ENCODE peak calls at places on chromosomes 2 and 18, in nine cellular contexts. V is bronchial epithelial cell, S is GM23338, N is Peyer's patch, J is pancreas, M is RWPE1, B is nephron progenitor cell, D is choroid plexus epithelial cell, E is dorsolateral prefrontal cortex. P is an unnamed sample.
A peak's percentile ranks its signal among the peaks of the same experiment; 100 is the strongest.

GRCh38 chr18:62781262-62781661 is 65.9 kb downstream of the PHLPP1 start:
- DNase-seq in V (peak; percentile 57), M (no peak), N (no peak), E (no peak), D (no peak), B (no peak), S (no peak), J (no peak), P (no peak)

GRCh38 chr2:31347788-31348187 is 66.8 kb downstream of the XDH start:
- DNase-seq in J (no peak), E (no peak), V (no peak), D (peak; percentile 85), B (no peak), S (peak; percentile 3), N (no peak), M (no peak), P (no peak)

GRCh38 chr18:62453864-62454263 is 69.0 kb upstream of the ZCCHC2 start:
- DNase-seq in B (no peak), E (no peak), V (no peak), D (no peak), M (no peak), S (no peak), N (no peak), J (no peak), P (no peak)

GRCh38 chr2:55120634-55121359 is 70.5 kb upstream of the RTN4 start:
- DNase-seq in M (no peak), D (peak; percentile 65), S (no peak), E (peak; percentile 84), B (peak; percentile 73), J (no peak), N (no peak), V (no peak), P (no peak)

GRCh38 chr2:158893057-158893456 is 75.4 kb upstream of the TANC1 start:
- DNase-seq in D (peak; percentile 28), S (no peak), V (peak; percentile 92), J (no peak), E (no peak), N (no peak), M (peak; percentile 87), B (no peak), P (peak; percentile 53)

GRCh38 chr2:199136681-199137080 is 321.1 kb downstream of the SATB2 start:
- DNase-seq in N (no peak), E (no peak), D (peak; percentile 10), M (peak; percentile 52), B (no peak), S (no peak), J (no peak), V (peak; percentile 52), P (no peak)

GRCh38 chr2:29053680-29054400 is 20.5 kb downstream of the PCARE start:
- DNase-seq in B (no peak), J (no peak), M (peak; percentile 36), N (no peak), V (peak; percentile 28), S (no peak), E (no peak), D (peak; percentile 23), P (peak; percentile 40)

GRCh38 chr2:39621596-39621995 is 44.1 kb upstream of the TMEM178A start:
- DNase-seq in J (no peak), B (no peak), V (no peak), S (no peak), E (no peak), M (no peak), N (no peak), D (no peak), P (no peak)

GRCh38 chr2:196591621-196592022 is 47.9 kb upstream of the CCDC150 start:
- DNase-seq in M (no peak), V (no peak), E (no peak), J (no peak), N (no peak), S (no peak), B (no peak), D (no peak), P (no peak)

GRCh38 chr2:30078521-30078920 is 68.3 kb upstream of the YPEL5 start:
- DNase-seq in S (peak; percentile 16), D (peak; percentile 28), N (no peak), J (no peak), M (no peak), B (no peak), E (no peak), V (no peak), P (no peak)

GRCh38 chr2:152342259-152343046 is 7.5 kb downstream of the FMNL2 start:
- DNase-seq in V (no peak), S (no peak), D (no peak), E (no peak), M (no peak), J (no peak), N (no peak), B (no peak), P (no peak)

GRCh38 chr2:209368406-209368805 is 55.4 kb upstream of the MAP2 start:
- DNase-seq in B (no peak), E (no peak), N (no peak), M (no peak), V (peak; percentile 22), D (no peak), S (no peak), J (no peak), P (no peak)

DNA sequence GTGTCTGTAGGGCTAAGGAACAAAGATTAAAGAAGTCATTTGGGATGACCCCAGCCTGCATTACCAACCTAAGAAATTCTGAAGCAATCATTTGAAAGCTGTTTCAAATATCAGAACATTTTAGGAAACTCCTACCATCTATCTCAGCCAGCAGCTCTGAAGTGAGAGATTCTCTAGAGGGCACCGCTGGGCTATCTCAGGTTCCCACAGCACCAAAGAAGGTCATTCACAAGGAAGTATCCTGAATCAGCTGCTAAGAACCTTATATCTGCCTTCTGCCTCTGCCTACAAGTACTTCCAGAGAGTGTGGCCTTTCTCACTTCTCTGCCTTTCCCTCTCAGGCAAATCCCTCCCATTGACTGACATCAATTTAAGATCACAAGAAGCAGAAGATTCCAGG is 13.4 kb upstream of the EVA1A start:
- DNase-seq in B (no peak), D (no peak), M (no peak), V (peak; percentile 28), J (no peak), S (no peak), E (no peak), N (no peak), P (no peak)
- TF ChIP-seq CTCF in B (no peak), D (no peak), M (no peak), V (no peak), J (no peak), S (peak; percentile 38), E (no peak), N (peak; percentile 22), P (no peak)

DNA sequence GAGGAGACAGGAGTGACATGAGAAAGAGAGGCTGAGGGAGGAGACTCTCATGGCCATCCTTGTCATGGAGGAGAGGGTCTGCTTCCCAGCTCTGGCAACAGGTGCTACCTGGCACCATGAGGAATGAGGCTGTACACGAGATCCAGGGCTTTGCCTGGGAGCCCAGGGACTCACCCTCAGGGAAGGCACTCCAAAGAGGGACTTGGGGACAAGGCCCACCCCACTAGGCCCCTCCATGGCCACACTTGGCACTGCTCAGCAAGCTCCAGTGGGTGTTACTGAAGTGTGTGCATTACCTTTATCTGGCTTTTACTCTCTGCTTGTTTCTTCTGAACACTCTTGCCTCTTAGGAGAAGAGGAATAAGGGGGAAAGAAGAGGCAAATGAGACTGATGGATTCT is 2.7 kb downstream of the CFAP65 start:
- DNase-seq in E (no peak), J (peak; percentile 21), N (peak; percentile 28), M (no peak), D (no peak), V (no peak), B (no peak), S (no peak), P (no peak)
- TF ChIP-seq CTCF in E (no peak), J (no peak), N (no peak), M (no peak), D (no peak), V (no peak), B (no peak), S (no peak), P (no peak)

GRCh38 chr18:48294894-48295585 is 114.1 kb downstream of the ZBTB7C start:
- DNase-seq in J (no peak), D (no peak), M (no peak), B (no peak), V (no peak), S (peak; percentile 23), N (no peak), E (no peak), P (no peak)

GRCh38 chr18:48293954-48294893 is 115.0 kb downstream of the ZBTB7C start:
- DNase-seq in N (no peak), D (no peak), E (no peak), M (no peak), B (no peak), S (no peak), J (no peak), V (peak; percentile 47), P (peak; percentile 19)

GRCh38 chr18:48297139-48297538 is 112.0 kb downstream of the ZBTB7C start:
- DNase-seq in M (no peak), E (no peak), J (no peak), D (no peak), B (no peak), N (no peak), S (no peak), V (peak; percentile 48), P (peak; percentile 6)

GRCh38 chr18:48296581-48296980 is 112.6 kb downstream of the ZBTB7C start:
- DNase-seq in S (no peak), J (no peak), N (no peak), D (no peak), V (no peak), M (no peak), B (no peak), E (no peak), P (no peak)

GRCh38 chr18:48295586-48296311 is 113.4 kb downstream of the ZBTB7C start:
- DNase-seq in E (no peak), D (peak; percentile 31), V (no peak), J (no peak), B (peak; percentile 27), S (peak; percentile 76), N (no peak), M (no peak), P (peak; percentile 15)
- TF ChIP-seq CTCF in E (peak; percentile 37), D (peak; percentile 71), V (peak; percentile 55), J (no peak), B (peak; percentile 38), S (peak; percentile 82), N (no peak), M (no peak), P (no peak)

GRCh38 chr2:106096446-106097369 is 97.4 kb downstream of the UXS1 start:
- DNase-seq in B (no peak), N (no peak), S (no peak), D (no peak), E (no peak), J (no peak), M (no peak), V (no peak), P (no peak)

GRCh38 chr2:106098664-106099063 is 95.4 kb downstream of the UXS1 start:
- DNase-seq in N (no peak), M (no peak), B (no peak), V (no peak), E (no peak), D (no peak), J (no peak), S (no peak), P (no peak)

GRCh38 chr2:106099691-106100090 is 94.4 kb downstream of the UXS1 start:
- DNase-seq in S (no peak), B (no peak), N (no peak), J (no peak), E (no peak), V (no peak), D (no peak), M (no peak), P (no peak)

GRCh38 chr2:106097370-106098000 is 96.6 kb downstream of the UXS1 start:
- DNase-seq in S (peak; percentile 50), B (no peak), M (no peak), E (no peak), N (no peak), V (no peak), J (no peak), D (no peak), P (no peak)

GRCh38 chr2:106098081-106098480 is 96.0 kb downstream of the UXS1 start:
- DNase-seq in B (peak; percentile 19), D (peak; percentile 60), M (no peak), V (no peak), E (no peak), S (peak; percentile 46), N (no peak), J (no peak), P (no peak)
- TF ChIP-seq CTCF in B (peak; percentile 44), D (peak; percentile 76), M (no peak), V (peak; percentile 56), E (peak; percentile 35), S (peak; percentile 63), N (no peak), J (no peak), P (peak; percentile 22)

P was measured in breast epithelium.